ENCODE peak calls at places on chromosomes 16 and 17, in ten cellular contexts. I is A549, Q is HCT116, M is adrenal gland, E is stomach, W is transverse colon, T is IMR-90, F is tibial nerve, C is H1, B is HepG2. K is an unnamed sample.

GRCh38 chr17:36647598-36647997 is 46.2 kb downstream of the MRM1 start:
- DNase-seq in W (no peak), E (no peak), T (no peak), F (no peak), Q (no peak), C (peak; percentile 61), B (no peak), M (no peak), I (no peak), K (no peak)

GRCh38 chr16:65392831-65393565 is 271.1 kb upstream of the CDH11 start:
- DNase-seq in W (no peak), B (no peak), I (no peak), M (no peak), C (no peak), Q (no peak), F (no peak), T (no peak), E (no peak), K (no peak)

GRCh38 chr16:75761111-75761510 is 34.8 kb upstream of the CPHXL start:
- DNase-seq in T (peak; percentile 11), M (no peak), B (no peak), C (no peak), E (no peak), F (no peak), Q (no peak), W (no peak), I (no peak), K (no peak)

GRCh38 chr16:86823895-86824671 is 245.7 kb downstream of the FOXL1 start:
- DNase-seq in I (no peak), F (no peak), Q (no peak), W (no peak), E (no peak), B (no peak), T (peak; percentile 74), M (no peak), C (no peak), K (no peak)

GRCh38 chr17:66540131-66540781 is 237.8 kb downstream of the PRKCA start:
- DNase-seq in Q (no peak), C (peak; percentile 59), E (no peak), B (peak; percentile 72), W (no peak), F (peak; percentile 53), M (no peak), T (peak; percentile 91), I (no peak), K (no peak)

GRCh38 chr17:61981323-61981722 is 53.5 kb upstream of the INTS2 start:
- DNase-seq in M (no peak), W (no peak), E (no peak), I (no peak), F (no peak), C (no peak), Q (no peak), T (peak; percentile 62), B (no peak), K (no peak)

GRCh38 chr16:5580320-5580719 is 482.7 kb upstream of the EEF2KMT start:
- DNase-seq in C (no peak), Q (no peak), B (no peak), M (no peak), T (no peak), W (no peak), I (no peak), F (no peak), E (no peak), K (no peak)

GRCh38 chr16:81823111-81823510 is 44.0 kb downstream of the PLCG2 start:
- DNase-seq in I (no peak), T (no peak), W (peak; percentile 73), B (no peak), C (peak; percentile 53), M (no peak), E (peak; percentile 39), F (no peak), Q (no peak), K (peak; percentile 24)

GRCh38 chr17:31700973-31701372 is 158.1 kb downstream of the COPRS start:
- DNase-seq in T (no peak), Q (no peak), F (no peak), B (no peak), M (no peak), I (no peak), C (no peak), W (no peak), E (no peak), K (no peak)

GRCh38 chr17:51427259-51428255 is 167.2 kb downstream of the UTP18 start:
- DNase-seq in F (no peak), B (no peak), W (no peak), Q (no peak), M (no peak), I (no peak), T (no peak), C (no peak), E (no peak), K (no peak)

GRCh38 chr16:2857451-2858244 is at the start of gene PRSS22:
- DNase-seq in E (peak; percentile 87), B (no peak), T (peak; percentile 13), C (peak; percentile 74), F (no peak), W (peak; percentile 75), I (no peak), M (no peak), Q (no peak), K (no peak)

GRCh38 chr17:29784661-29785060 is 145.4 kb downstream of the SSH2 start:
- DNase-seq in F (no peak), M (no peak), E (no peak), C (no peak), W (no peak), I (peak; percentile 25), Q (no peak), B (no peak), T (peak; percentile 50), K (no peak)

GRCh38 chr17:79388556-79389295 is 222.1 kb downstream of the RBFOX3 start:
- DNase-seq in W (peak; percentile 54), F (no peak), I (peak; percentile 66), Q (peak; percentile 18), T (peak; percentile 27), E (peak; percentile 64), C (peak; percentile 82), B (peak; percentile 34), M (peak; percentile 59), K (peak; percentile 29)

GRCh38 chr16:76955629-76956028 is 235.4 kb upstream of the MON1B start:
- DNase-seq in B (no peak), F (no peak), I (no peak), T (peak; percentile 5), E (no peak), M (no peak), C (no peak), W (no peak), Q (no peak), K (no peak)

GRCh38 chr16:66687906-66688625 is 8.5 kb downstream of the CMTM4 start:
- DNase-seq in Q (no peak), F (no peak), M (no peak), W (no peak), C (no peak), I (no peak), E (no peak), B (peak; percentile 52), T (no peak), K (no peak)

GRCh38 chr16:12188674-12189249 is 212.2 kb downstream of the SNX29 start:
- DNase-seq in T (no peak), F (no peak), B (no peak), I (peak; percentile 31), W (peak; percentile 41), E (no peak), C (no peak), M (no peak), Q (no peak), K (no peak)
- H3K27ac ChIP-seq in T (no peak overlapping the region), F (no peak overlapping the region), B (no peak overlapping the region), I (no peak overlapping the region), W (no peak overlapping the region), E (no peak overlapping the region), C (no peak overlapping the region), M (no peak overlapping the region), Q (no peak overlapping the region), K (no peak overlapping the region)

GRCh38 chr17:72517413-72518237 is 396.8 kb downstream of the SOX9 start:
- DNase-seq in F (no peak), I (no peak), C (no peak), M (no peak), B (no peak), Q (no peak), T (no peak), E (peak; percentile 42), W (no peak), K (no peak)
- TF ChIP-seq POLR2A in F (no peak), I (no peak), C (no peak), M (no peak), B (no peak), Q (no peak), T (no peak), E (no peak), W (no peak), K (no peak)

GRCh38 chr17:44346064-44346844 is 1.2 kb downstream of the GRN start:
- DNase-seq in T (no peak), Q (no peak), C (no peak), E (no peak), W (no peak), F (no peak), B (no peak), I (no peak), M (no peak), K (no peak)
- H3K27ac ChIP-seq in T (no peak overlapping the region), Q (peak overlapping the region; percentile 7), C (no peak overlapping the region), E (peak overlapping the region; percentile 87), W (peak overlapping the region; percentile 89), F (peak overlapping the region; percentile 92), B (no peak overlapping the region), I (no peak overlapping the region), M (no peak overlapping the region), K (peak overlapping the region; percentile 83)

DNA sequence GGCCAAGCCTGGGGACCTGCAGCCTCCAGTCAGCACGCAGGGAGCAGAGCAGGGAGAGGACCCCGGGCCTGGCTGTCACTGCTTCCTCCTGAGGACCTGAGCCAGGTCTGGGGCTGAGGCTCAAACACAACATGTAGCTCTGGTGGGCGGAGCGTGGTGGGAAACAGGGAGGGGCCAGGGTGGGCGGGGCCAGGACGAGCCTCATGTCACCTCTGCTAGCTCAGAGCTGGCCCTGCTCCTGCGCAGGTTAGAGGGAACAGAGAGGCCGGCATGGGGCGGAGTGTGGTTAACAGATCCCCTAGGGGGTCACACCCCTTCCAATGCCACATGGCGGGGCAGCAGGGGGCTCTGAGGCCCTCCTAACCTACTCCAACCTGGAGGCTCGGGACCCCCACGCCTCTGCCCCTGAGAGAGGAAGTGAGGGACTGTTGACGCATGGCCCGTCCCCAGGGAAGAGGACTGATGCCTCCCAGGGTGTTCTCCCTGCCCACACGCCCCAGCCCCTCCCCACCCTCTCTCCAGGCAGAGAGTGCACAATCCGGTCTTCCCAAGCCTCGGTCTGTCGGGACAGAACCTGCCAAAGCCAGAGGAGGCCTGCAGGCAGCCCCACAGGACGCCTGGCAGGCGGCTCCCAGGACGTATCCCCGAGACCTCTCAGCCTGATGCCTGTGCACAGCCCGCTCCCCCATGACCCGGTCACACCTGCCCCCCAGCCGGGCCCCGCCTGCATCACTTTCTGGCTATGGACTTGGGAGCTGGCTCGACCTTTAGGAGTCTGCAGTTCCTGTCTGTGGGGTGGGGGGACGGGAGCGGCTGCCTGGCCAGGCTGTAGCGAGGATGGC is 15.2 kb downstream of the PIEZO1 start:
- DNase-seq in C (peak; percentile 84), F (no peak), B (no peak), M (no peak), I (peak; percentile 54), T (no peak), W (peak; percentile 61), E (no peak), Q (no peak), K (no peak)
- TF ChIP-seq POLR2A in C (peak; percentile 61), F (no peak), B (no peak), M (no peak), I (no peak), T (no peak), W (peak; percentile 11), E (no peak), Q (no peak), K (no peak)

GRCh38 chr17:57405486-57406072 is 149.3 kb downstream of the MSI2 start:
- DNase-seq in F (no peak), I (no peak), C (no peak), E (no peak), W (no peak), B (no peak), M (no peak), T (peak; percentile 50), Q (no peak), K (no peak)
- H3K27ac ChIP-seq in F (no peak overlapping the region), I (no peak overlapping the region), C (no peak overlapping the region), E (no peak overlapping the region), W (peak overlapping the region; percentile 84), B (peak overlapping the region; percentile 96), M (no peak overlapping the region), T (no peak overlapping the region), Q (no peak overlapping the region), K (peak overlapping the region; percentile 85)

K was measured in gastrocnemius medialis.